ENCODE peak calls at places on chromosomes 2 and 18, in nine cellular contexts. One of them, this sample, is unnamed.

GRCh38 chr18:13246591-13246990 is 28.0 kb downstream of the LDLRAD4 start:
- DNase-seq in NCI-H1092 treated with DMSO at 0.1 percent for 48 hours: no peak
- DNase-seq in GM13977: no peak
- DNase-seq in adrenal gland: no peak
- DNase-seq in DMS79: peak; percentile 12
- DNase-seq in LoVo: no peak
- DNase-seq in ACHN: no peak
- DNase-seq in left colon: no peak
- DNase-seq in AG09319: no peak
- DNase-seq in this sample: no peak

GRCh38 chr2:236168110-236169067 is at the start of gene GBX2:
- DNase-seq in NCI-H1092 treated with DMSO at 0.1 percent for 48 hours: peak; percentile 33
- DNase-seq in GM13977: peak; percentile 46
- DNase-seq in adrenal gland: no peak
- DNase-seq in DMS79: peak; percentile 58
- DNase-seq in LoVo: no peak
- DNase-seq in ACHN: peak; percentile 94
- DNase-seq in left colon: peak; percentile 59
- DNase-seq in AG09319: no peak
- DNase-seq in this sample: peak; percentile 39

GRCh38 chr2:106886916-106887758 is 1.2 kb upstream of the ST6GAL2 start:
- DNase-seq in NCI-H1092 treated with DMSO at 0.1 percent for 48 hours: peak; percentile 18
- DNase-seq in GM13977: no peak
- DNase-seq in adrenal gland: no peak
- DNase-seq in DMS79: peak; percentile 68
- DNase-seq in LoVo: peak; percentile 51
- DNase-seq in ACHN: no peak
- DNase-seq in left colon: peak; percentile 43
- DNase-seq in AG09319: no peak
- DNase-seq in this sample: no peak

GRCh38 chr2:3487931-3488554 is 31.3 kb downstream of the ADI1 start:
- DNase-seq in NCI-H1092 treated with DMSO at 0.1 percent for 48 hours: no peak
- DNase-seq in GM13977: no peak
- DNase-seq in adrenal gland: no peak
- DNase-seq in DMS79: no peak
- DNase-seq in LoVo: no peak
- DNase-seq in ACHN: no peak
- DNase-seq in left colon: no peak
- DNase-seq in AG09319: no peak
- DNase-seq in this sample: no peak

GRCh38 chr2:88739985-88740600 is 48.6 kb downstream of the RPIA start:
- DNase-seq in NCI-H1092 treated with DMSO at 0.1 percent for 48 hours: peak; percentile 50
- DNase-seq in GM13977: peak; percentile 64
- DNase-seq in adrenal gland: peak; percentile 73
- DNase-seq in DMS79: peak; percentile 12
- DNase-seq in LoVo: peak; percentile 60
- DNase-seq in ACHN: peak; percentile 70
- DNase-seq in left colon: peak; percentile 84
- DNase-seq in AG09319: peak; percentile 24
- DNase-seq in this sample: peak; percentile 19

GRCh38 chr2:231648579-231649174 is 56.0 kb downstream of the TEX44 start:
- DNase-seq in NCI-H1092 treated with DMSO at 0.1 percent for 48 hours: peak; percentile 29
- DNase-seq in GM13977: peak; percentile 73
- DNase-seq in adrenal gland: peak; percentile 69
- DNase-seq in DMS79: peak; percentile 44
- DNase-seq in LoVo: peak; percentile 71
- DNase-seq in ACHN: peak; percentile 75
- DNase-seq in left colon: peak; percentile 89
- DNase-seq in AG09319: no peak
- DNase-seq in this sample: no peak

GRCh38 chr2:111171337-111171930 is 50.7 kb downstream of the BCL2L11 start:
- DNase-seq in NCI-H1092 treated with DMSO at 0.1 percent for 48 hours: no peak
- DNase-seq in GM13977: no peak
- DNase-seq in adrenal gland: no peak
- DNase-seq in DMS79: no peak
- DNase-seq in LoVo: no peak
- DNase-seq in ACHN: no peak
- DNase-seq in left colon: no peak
- DNase-seq in AG09319: no peak
- DNase-seq in this sample: no peak

GRCh38 chr2:18387479-18388206 is 172.8 kb downstream of the RDH14 start:
- DNase-seq in NCI-H1092 treated with DMSO at 0.1 percent for 48 hours: peak; percentile 33
- DNase-seq in GM13977: peak; percentile 55
- DNase-seq in adrenal gland: peak; percentile 76
- DNase-seq in DMS79: no peak
- DNase-seq in LoVo: peak; percentile 72
- DNase-seq in ACHN: peak; percentile 74
- DNase-seq in left colon: peak; percentile 77
- DNase-seq in AG09319: peak; percentile 49
- DNase-seq in this sample: peak; percentile 31

GRCh38 chr2:160613466-160614153 is 120.0 kb upstream of the RBMS1 start:
- DNase-seq in NCI-H1092 treated with DMSO at 0.1 percent for 48 hours: no peak
- DNase-seq in GM13977: no peak
- DNase-seq in adrenal gland: no peak
- DNase-seq in DMS79: no peak
- DNase-seq in LoVo: no peak
- DNase-seq in ACHN: peak; percentile 27
- DNase-seq in left colon: no peak
- DNase-seq in AG09319: no peak
- DNase-seq in this sample: peak; percentile 27

GRCh38 chr18:46468431-46469180 is 188.4 kb downstream of the LOXHD1 start:
- DNase-seq in NCI-H1092 treated with DMSO at 0.1 percent for 48 hours: no peak
- DNase-seq in GM13977: no peak
- DNase-seq in adrenal gland: no peak
- DNase-seq in DMS79: peak; percentile 32
- DNase-seq in LoVo: no peak
- DNase-seq in ACHN: no peak
- DNase-seq in left colon: no peak
- DNase-seq in AG09319: no peak
- DNase-seq in this sample: peak; percentile 77